ENCODE peak calls at places on chromosomes 4 and X, in nine cellular contexts. G is A549, K is uterus, L is MCF 10A, V is cardiac muscle cell, T is H9, Q is IMR-90, J is heart right ventricle, U is adrenal gland. B is an unnamed sample.

GRCh38 chr4:98491862-98492554 is 166.4 kb downstream of the TSPAN5 start:
- DNase-seq in K (no peak), U (no peak), L (no peak), G (no peak), J (no peak), V (no peak), T (no peak), Q (no peak), B (no peak)

GRCh38 chrX:1417921-1418875 is 26.3 kb upstream of the SLC25A6 start:
- DNase-seq in L (no peak), J (no peak), G (no peak), U (no peak), Q (no peak), V (no peak), T (no peak), K (no peak), B (no peak)

GRCh38 chrX:108268434-108269080 is 169.7 kb downstream of the COL4A6 start:
- DNase-seq in U (peak), Q (no peak), L (peak), T (no peak), K (no peak), V (no peak), J (no peak), G (no peak), B (no peak)

GRCh38 chrX:338281-338835 is 19.8 kb upstream of the GTPBP6 start:
- DNase-seq in L (no peak), U (no peak), K (no peak), V (no peak), J (no peak), T (no peak), Q (no peak), G (no peak), B (no peak)

GRCh38 chr4:154743683-154744340 is at the start of gene LRAT:
- DNase-seq in G (peak), L (peak), J (no peak), K (no peak), U (peak), T (peak), V (peak), Q (no peak), B (no peak)

GRCh38 chr4:165326831-165327210 is 648 bp upstream of the MSMO1 start:
- DNase-seq in T (peak), Q (peak), G (peak), V (peak), U (peak), L (peak), J (peak), K (peak), B (no peak)

GRCh38 chr4:59597536-59598232 is 1602.4 kb upstream of the ADGRL3 start:
- DNase-seq in K (no peak), Q (no peak), G (no peak), U (no peak), V (no peak), T (no peak), L (no peak), J (no peak), B (no peak)

GRCh38 chr4:170705907-170706306 is 616.2 kb upstream of the AADAT start:
- DNase-seq in K (no peak), Q (no peak), T (no peak), J (no peak), V (no peak), G (no peak), U (no peak), L (no peak), B (no peak)

GRCh38 chr4:175373031-175373430 is 439.0 kb downstream of the GPM6A start:
- DNase-seq in J (no peak), Q (peak), G (no peak), K (no peak), U (no peak), T (no peak), V (no peak), L (peak), B (no peak)

GRCh38 chr4:38085394-38086150 is 125.4 kb downstream of the PTTG2 start:
- DNase-seq in L (no peak), J (no peak), T (no peak), K (no peak), G (no peak), V (no peak), U (no peak), Q (no peak), B (no peak)

GRCh38 chr4:85828295-85828910 is 353.5 kb downstream of the ARHGAP24 start:
- DNase-seq in V (no peak), U (no peak), J (no peak), G (no peak), L (peak), T (no peak), K (no peak), Q (peak), B (no peak)

GRCh38 chr4:149914521-149915115 is 99.0 kb upstream of the IQCM start:
- DNase-seq in K (peak), U (peak), T (peak), V (peak), G (peak), J (peak), L (peak), Q (peak), B (no peak)

GRCh38 chr4:1446502-1447153 is 40.4 kb upstream of the NKX1-1 start:
- DNase-seq in J (no peak), G (no peak), K (no peak), U (no peak), Q (no peak), L (no peak), T (no peak), V (no peak), B (no peak)

GRCh38 chr4:40419231-40419912 is 84.2 kb downstream of the CHRNA9 start:
- DNase-seq in T (no peak), Q (no peak), V (no peak), J (no peak), K (no peak), G (no peak), L (no peak), U (no peak), B (no peak)

GRCh38 chrX:140815868-140816267 is 106.3 kb downstream of the LINC00632 start:
- DNase-seq in L (peak), K (no peak), J (no peak), G (no peak), T (no peak), Q (peak), V (no peak), U (no peak), B (no peak)

GRCh38 chr4:74926007-74926406 is 6.9 kb upstream of the PARM1 start:
- DNase-seq in L (no peak), Q (no peak), J (no peak), V (no peak), U (no peak), K (no peak), G (no peak), T (no peak), B (no peak)

GRCh38 chr4:168787334-168787733 is 222.7 kb downstream of the CBR4 start:
- DNase-seq in V (no peak), U (no peak), L (no peak), Q (no peak), J (no peak), K (no peak), T (no peak), G (no peak), B (no peak)

GRCh38 chrX:53317365-53318069 is 36.1 kb upstream of the IQSEC2 start:
- DNase-seq in T (peak), V (peak), U (peak), Q (peak), J (peak), K (peak), G (peak), L (peak), B (peak)

GRCh38 chr4:53193111-53193510 is 172.8 kb downstream of the SCFD2 start:
- DNase-seq in T (no peak), Q (peak), G (no peak), L (no peak), U (no peak), J (no peak), V (no peak), K (no peak), B (no peak)

GRCh38 chr4:53197760-53198150 is 168.1 kb downstream of the SCFD2 start:
- DNase-seq in K (no peak), T (no peak), Q (no peak), G (no peak), L (no peak), V (no peak), U (no peak), J (no peak), B (no peak)

GRCh38 chr4:53194727-53195126 is 171.1 kb downstream of the SCFD2 start:
- DNase-seq in J (no peak), T (no peak), U (no peak), Q (no peak), K (no peak), G (no peak), L (no peak), V (no peak), B (no peak)

GRCh38 chr4:53196872-53197759 is 168.7 kb downstream of the SCFD2 start:
- DNase-seq in Q (peak), U (no peak), K (no peak), V (peak), T (no peak), J (no peak), G (peak), L (peak), B (no peak)

GRCh38 chr4:53196195-53196641 is 169.6 kb downstream of the SCFD2 start:
- DNase-seq in V (no peak), Q (peak), G (no peak), U (no peak), L (no peak), K (no peak), T (no peak), J (no peak), B (no peak)
- TF ChIP-seq CTCF in V (no peak), Q (no peak), G (no peak), U (no peak), L (no peak), K (no peak), T (no peak), J (no peak), B (no peak)

DNA sequence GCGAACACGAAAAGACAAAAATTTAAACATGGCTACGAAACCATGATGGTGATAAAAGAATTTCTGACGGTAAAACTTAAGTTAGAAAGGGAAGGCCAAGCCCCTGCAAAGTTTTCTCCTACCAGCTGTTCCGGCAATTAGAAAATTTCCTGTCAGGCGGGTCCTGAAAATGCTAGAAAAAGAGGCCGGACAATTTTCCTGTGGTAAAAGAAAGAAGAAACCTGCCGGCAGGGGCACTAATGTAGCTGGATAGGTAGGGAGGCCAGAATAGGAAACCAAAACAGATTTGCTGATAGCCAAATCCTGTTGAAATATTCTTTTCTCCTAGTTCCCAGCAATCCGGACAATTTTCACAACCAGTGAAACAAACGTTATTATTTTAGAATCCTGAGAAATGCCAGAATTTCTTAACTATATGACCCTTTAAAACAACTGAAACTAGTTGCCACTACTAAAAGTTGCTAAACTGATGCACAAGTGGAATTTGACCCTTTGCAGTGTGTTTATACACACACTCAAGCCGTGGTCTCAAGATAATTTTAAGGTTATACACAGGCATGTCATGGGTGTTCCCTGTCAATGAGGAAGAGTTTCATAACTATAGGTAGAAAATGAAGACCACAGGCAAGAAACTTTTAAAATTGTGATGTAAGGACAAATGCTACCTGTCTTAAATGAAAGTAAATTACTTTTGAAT is 47.8 kb downstream of the RPS6KA3 start:
- DNase-seq in J (peak), Q (peak), V (no peak), K (peak), U (no peak), T (no peak), L (no peak), G (peak), B (no peak)
- TF ChIP-seq CTCF in J (peak), Q (no peak), V (peak), K (no peak), U (no peak), T (no peak), L (no peak), G (peak), B (no peak)

GRCh38 chr4:7519638-7520373 is 85.1 kb upstream of the PSAPL1 start:
- DNase-seq in T (no peak), L (no peak), V (no peak), K (no peak), G (no peak), U (no peak), Q (no peak), J (no peak), B (no peak)
- TF ChIP-seq CTCF in T (no peak), L (no peak), V (no peak), K (no peak), G (no peak), U (no peak), Q (no peak), J (no peak), B (no peak)

DNA sequence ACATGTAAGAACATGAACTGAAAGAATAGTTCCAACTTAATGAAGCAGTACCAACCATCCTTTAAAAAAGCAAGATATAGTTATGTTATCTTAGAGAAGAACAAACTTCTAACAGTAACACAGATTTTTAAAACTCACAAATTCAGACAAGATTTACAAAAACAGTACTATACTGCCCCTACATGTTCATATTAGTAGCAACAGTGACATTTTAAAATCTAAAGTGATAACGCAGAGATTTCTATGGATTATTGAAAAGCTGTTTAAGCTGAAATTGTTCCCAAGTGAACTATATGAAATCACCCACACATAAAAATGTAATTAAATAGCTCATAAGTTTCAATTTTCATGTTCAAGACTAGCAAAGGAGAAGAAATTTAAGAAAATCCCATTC is 166.0 kb downstream of the FBXW7 start:
- DNase-seq in G (no peak), J (no peak), U (no peak), Q (peak), L (no peak), T (no peak), K (no peak), V (no peak), B (no peak)
- TF ChIP-seq CTCF in G (peak), J (peak), U (peak), Q (peak), L (peak), T (peak), K (peak), V (peak), B (no peak)

DNA sequence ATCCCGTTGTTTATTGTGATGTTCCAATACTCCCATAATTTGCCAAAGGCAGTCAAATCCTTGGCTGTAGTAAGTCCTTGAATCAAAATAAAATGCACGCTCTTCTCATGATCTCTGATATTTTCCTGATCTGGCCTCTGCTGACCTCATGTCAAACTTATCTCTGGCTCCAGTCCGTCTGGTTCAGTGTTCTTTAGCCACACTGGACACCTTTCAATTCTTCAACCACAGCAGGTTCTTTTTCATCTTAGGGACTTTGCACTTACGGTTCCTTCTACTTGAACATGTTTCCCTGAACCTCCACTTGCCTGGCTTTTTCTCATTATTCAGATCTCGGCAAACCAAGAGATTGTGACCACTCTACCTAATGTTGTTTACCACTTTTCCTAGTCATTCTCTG is 10.3 kb downstream of the ENPEP start:
- DNase-seq in U (no peak), V (peak), J (no peak), L (no peak), K (no peak), Q (no peak), T (no peak), G (no peak), B (no peak)
- TF ChIP-seq CTCF in U (no peak), V (no peak), J (no peak), L (no peak), K (no peak), Q (no peak), T (no peak), G (no peak), B (no peak)

DNA sequence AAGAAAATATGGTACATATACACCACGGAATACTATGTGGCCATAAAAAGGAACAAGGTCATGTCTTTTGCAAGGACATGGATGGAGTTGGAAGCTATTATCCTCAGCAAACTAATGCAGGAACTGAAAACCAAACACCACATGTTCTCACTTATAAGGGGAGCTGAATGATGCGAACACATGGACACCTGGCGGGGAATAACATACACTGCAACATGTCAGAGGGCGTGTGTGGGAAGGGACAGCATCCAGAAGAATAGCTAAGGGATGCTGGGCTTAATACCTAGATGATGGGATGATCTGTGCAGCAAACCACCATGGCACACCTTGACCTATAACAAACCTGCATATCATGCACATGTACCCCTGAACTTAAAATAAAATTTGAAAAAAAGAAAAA is 19.5 kb upstream of the CNKSR2 start:
- DNase-seq in U (no peak), J (no peak), G (no peak), K (no peak), V (no peak), T (no peak), L (peak), Q (no peak), B (no peak)
- TF ChIP-seq CTCF in U (no peak), J (no peak), G (no peak), K (no peak), V (no peak), T (no peak), L (peak), Q (no peak), B (no peak)